ENCODE peak calls at places on chromosomes 16 and 17, in eight cellular contexts. I is A549, X is ovary, W is tibial nerve, Z is H1, B is K562, A is sigmoid colon, P is transverse colon. U is an unnamed sample.
A peak's percentile ranks its signal among the peaks of the same experiment; 100 is the strongest.

GRCh38 chr17:60047590-60047989 is 31.1 kb downstream of the HEATR6 start:
- DNase-seq in P (no peak), W (no peak), A (no peak), I (no peak), Z (no peak), B (no peak), X (no peak), U (no peak)

GRCh38 chr17:78376161-78376560 is 2.3 kb upstream of the PGS1 start:
- DNase-seq in Z (no peak), X (no peak), I (no peak), B (no peak), P (no peak), A (no peak), W (no peak), U (no peak)

GRCh38 chr17:81991684-81992513 is 14.5 kb downstream of the ASPSCR1 start:
- DNase-seq in B (no peak), W (no peak), X (no peak), I (peak; percentile 50), P (peak; percentile 91), Z (no peak), A (peak; percentile 87), U (peak; percentile 96)

GRCh38 chr16:58128181-58128631 is 975 bp downstream of the CFAP20 start:
- DNase-seq in P (no peak), Z (no peak), W (no peak), A (no peak), X (no peak), B (no peak), I (no peak), U (no peak)

GRCh38 chr17:27475070-27475673 is 18.9 kb downstream of the KSR1 start:
- DNase-seq in B (no peak), P (no peak), X (no peak), Z (no peak), I (no peak), W (no peak), A (no peak), U (no peak)

GRCh38 chr17:83079766-83080616 is 582 bp downstream of the METRNL start:
- DNase-seq in P (no peak), W (no peak), Z (no peak), A (no peak), X (peak; percentile 62), B (peak; percentile 45), I (no peak), U (no peak)

GRCh38 chr17:38565853-38566665 is 39.7 kb downstream of the SRCIN1 start:
- DNase-seq in P (no peak), W (no peak), Z (no peak), A (no peak), X (no peak), I (no peak), B (no peak), U (no peak)

GRCh38 chr17:38421224-38421841 is 6.9 kb upstream of the ARHGAP23 start:
- DNase-seq in P (no peak), Z (no peak), W (no peak), B (no peak), I (no peak), X (no peak), A (peak; percentile 73), U (no peak)

GRCh38 chr17:41678907-41679739 is 9.6 kb upstream of the EIF1 start:
- DNase-seq in B (peak; percentile 81), P (no peak), W (no peak), X (no peak), A (peak; percentile 48), Z (no peak), I (peak; percentile 80), U (no peak)

GRCh38 chr17:78210111-78210510 is 3.9 kb upstream of the BIRC5 start:
- DNase-seq in I (no peak), Z (no peak), B (no peak), A (no peak), P (no peak), W (no peak), X (no peak), U (no peak)

GRCh38 chr16:88855736-88856121 is 1.0 kb downstream of the GALNS start:
- DNase-seq in W (no peak), I (no peak), A (no peak), P (no peak), X (peak; percentile 52), Z (no peak), B (no peak), U (no peak)

GRCh38 chr17:81713556-81714411 is 1.7 kb downstream of the SLC25A10 start:
- DNase-seq in Z (no peak), X (peak; percentile 46), I (no peak), A (peak; percentile 66), B (peak; percentile 65), P (peak; percentile 69), W (no peak), U (peak; percentile 74)

GRCh38 chr16:70380205-70380918 is 33.7 kb downstream of the DDX19A start:
- DNase-seq in A (peak; percentile 80), Z (peak; percentile 79), P (peak; percentile 59), I (peak; percentile 56), W (peak; percentile 20), B (no peak), X (peak; percentile 70), U (peak; percentile 57)

GRCh38 chr17:50686494-50687199 is 21.1 kb downstream of the ANKRD40 start:
- DNase-seq in W (no peak), P (peak; percentile 89), B (no peak), I (peak; percentile 94), X (peak; percentile 87), Z (no peak), A (peak; percentile 95), U (peak; percentile 79)

DNA sequence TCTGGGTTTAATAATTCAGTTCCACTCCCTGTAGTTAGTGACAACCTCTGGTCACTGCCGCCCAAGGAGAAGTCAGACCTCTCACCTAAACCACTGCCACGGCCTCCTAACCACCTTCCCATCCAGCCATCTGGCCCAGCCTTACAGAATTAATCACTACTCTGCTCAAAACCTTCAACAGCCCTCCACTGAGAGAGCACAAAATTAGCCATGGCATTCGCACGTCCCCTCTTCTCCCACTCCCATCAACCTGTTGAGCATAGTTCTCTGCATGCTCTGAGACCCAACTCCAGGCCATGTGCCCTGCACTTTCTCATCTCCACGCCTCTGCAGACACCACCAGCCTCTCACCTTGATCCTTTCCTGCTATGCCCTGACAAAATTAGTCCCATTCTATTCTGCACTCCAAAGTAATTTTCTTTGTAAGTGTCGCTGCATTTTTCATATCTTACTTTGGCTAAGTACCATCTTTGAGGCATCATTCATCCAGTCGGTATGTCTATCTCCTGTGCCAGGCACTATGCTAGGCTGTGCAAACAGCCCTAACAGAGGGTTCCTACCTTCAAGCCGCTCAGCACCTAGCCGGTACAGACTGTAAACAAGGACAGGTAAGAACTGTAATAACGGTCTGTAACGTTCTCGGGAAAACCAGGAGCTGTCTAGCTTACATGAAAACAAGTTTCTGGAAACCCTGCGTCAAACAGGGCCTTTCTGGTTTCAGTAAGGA is 961 bp downstream of the COPRS start:
- DNase-seq in I (no peak), A (no peak), P (no peak), Z (no peak), B (no peak), X (no peak), W (no peak), U (no peak)
- TF ChIP-seq EP300 in I (no peak), A (no peak), P (no peak), Z (no peak), B (no peak), X (no peak), W (no peak), U (no peak)

DNA sequence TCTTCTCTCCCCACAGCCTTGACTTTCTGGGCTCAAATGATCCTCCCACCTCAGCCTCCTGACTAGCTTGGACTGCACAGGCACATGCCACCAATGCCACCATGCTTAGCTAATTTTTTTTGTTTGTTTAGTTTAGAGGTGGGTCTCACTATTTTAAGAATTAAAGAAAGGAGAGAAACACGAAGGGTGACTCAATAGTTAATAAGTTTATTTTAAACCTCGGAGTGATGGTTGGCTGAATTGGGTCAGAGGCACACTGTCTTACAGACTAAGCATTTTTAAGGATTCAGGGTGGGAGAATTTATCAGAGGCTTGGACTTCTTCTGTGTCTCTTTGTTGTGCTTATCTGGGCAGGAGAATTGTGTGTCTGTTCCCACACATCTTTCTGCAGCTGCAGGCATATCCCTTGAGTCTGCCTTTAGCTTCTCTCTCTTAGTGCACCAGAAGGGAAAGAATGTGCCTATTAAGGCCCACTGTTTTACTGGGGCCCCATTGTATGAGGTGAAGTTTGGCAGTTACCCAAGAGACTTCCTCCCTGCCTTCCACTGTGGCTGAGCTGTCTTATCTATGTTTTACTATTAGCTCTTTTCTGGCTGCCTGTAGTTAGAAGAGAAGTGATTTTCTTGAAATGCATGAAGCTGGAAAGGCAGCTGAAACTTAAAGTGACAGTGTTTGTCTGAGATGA is 2172.0 kb downstream of the TP53TG3F start:
- DNase-seq in P (no peak), X (no peak), W (no peak), I (no peak), Z (no peak), A (no peak), B (no peak), U (no peak)
- H3K9me3 ChIP-seq in P (no peaks in the 10 kb centered on the region), X (peaks cover 3% of the 10 kb centered on the region), W (peaks cover 15% of the 10 kb centered on the region), I (no peaks in the 10 kb centered on the region), Z (peaks cover 58% of the 10 kb centered on the region), A (no peaks in the 10 kb centered on the region), B (no peaks in the 10 kb centered on the region), U (no peaks in the 10 kb centered on the region)

GRCh38 chr17:44977740-44978584 is 9.9 kb upstream of the C1QL1 start:
- DNase-seq in B (no peak), X (no peak), I (no peak), W (no peak), A (no peak), Z (no peak), P (no peak), U (no peak)
- TF ChIP-seq EP300 in B (no peak), X (no peak), I (no peak), W (no peak), A (no peak), Z (no peak), P (no peak), U (no peak)

DNA sequence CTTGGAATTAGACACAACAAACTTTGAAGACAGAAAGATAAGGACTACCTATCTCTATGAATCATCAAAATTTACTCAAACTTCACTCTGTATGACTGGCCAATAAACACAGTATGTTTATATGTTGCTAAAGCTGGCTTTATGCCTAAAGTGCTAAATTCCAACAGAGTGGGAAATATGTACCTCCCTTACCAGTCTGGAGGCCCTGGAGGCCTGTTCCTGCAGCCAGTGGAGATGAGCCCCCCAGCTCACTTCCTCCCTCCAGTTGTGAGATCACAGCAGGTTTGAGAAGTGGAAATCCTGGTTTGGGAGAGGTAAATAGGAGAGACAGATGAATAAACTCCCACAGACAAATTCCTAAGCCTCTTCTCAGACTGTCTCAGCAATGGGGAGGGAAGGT is 9.0 kb downstream of the ZNF23 start:
- DNase-seq in A (no peak), X (no peak), W (no peak), B (no peak), Z (no peak), P (no peak), I (no peak), U (no peak)
- H3K9me3 ChIP-seq in A (peaks cover 19% of the 10 kb centered on the region), X (peaks cover 59% of the 10 kb centered on the region), W (peaks cover 80% of the 10 kb centered on the region), B (peaks cover 22% of the 10 kb centered on the region), Z (peaks cover 35% of the 10 kb centered on the region), P (peaks cover 37% of the 10 kb centered on the region), I (peaks cover 71% of the 10 kb centered on the region), U (peaks cover 30% of the 10 kb centered on the region)

DNA sequence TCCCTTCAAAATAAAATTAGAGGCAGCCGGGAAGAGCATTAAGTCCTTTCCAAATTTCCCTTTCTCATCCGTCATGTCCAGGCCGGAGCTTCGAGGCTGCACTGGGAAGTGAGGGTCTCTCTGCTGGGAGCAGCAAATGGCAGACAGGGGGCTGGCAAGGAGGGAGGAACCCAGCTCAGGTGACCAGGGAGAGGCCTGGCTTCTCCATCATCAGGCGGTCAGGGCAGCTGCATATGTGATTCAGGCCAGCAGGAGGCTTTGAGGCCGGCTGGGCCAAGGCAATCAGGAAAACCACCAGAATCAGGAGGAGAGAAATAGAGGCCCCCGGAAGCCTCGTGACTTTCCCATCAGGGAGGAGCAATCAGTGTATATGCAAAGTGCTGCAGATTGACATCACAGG is 85.0 kb upstream of the RPL38 start:
- DNase-seq in Z (peak; percentile 74), X (no peak), W (no peak), P (no peak), B (no peak), A (peak; percentile 32), I (no peak), U (no peak)
- TF ChIP-seq EP300 in Z (no peak), X (no peak), W (no peak), P (no peak), B (no peak), A (no peak), I (no peak), U (no peak)

U was measured in stomach.